ENCODE peak calls at places on chromosomes 1 and 21, in four cellular contexts. One of them, this sample, is unnamed.

GRCh38 chr1:51990478-51990965 is at the start of gene RAB3B:
- DNase-seq in dorsolateral prefrontal cortex: peak; percentile 47
- DNase-seq in progenitor cell of endocrine pancreas: peak; percentile 93
- DNase-seq in bronchial epithelial cell: peak; percentile 53
- DNase-seq in this sample: no peak

GRCh38 chr21:31363720-31364119 is 19.7 kb upstream of the TIAM1 start:
- DNase-seq in progenitor cell of endocrine pancreas: no peak
- DNase-seq in bronchial epithelial cell: no peak
- DNase-seq in dorsolateral prefrontal cortex: no peak
- DNase-seq in this sample: no peak

GRCh38 chr21:25855591-25855990 is 120.8 kb downstream of the GABPA start:
- DNase-seq in progenitor cell of endocrine pancreas: no peak
- DNase-seq in bronchial epithelial cell: no peak
- DNase-seq in dorsolateral prefrontal cortex: no peak
- DNase-seq in this sample: no peak

GRCh38 chr1:63615809-63616420 is 22.7 kb downstream of the PGM1 start:
- DNase-seq in dorsolateral prefrontal cortex: peak; percentile 36
- DNase-seq in progenitor cell of endocrine pancreas: peak; percentile 57
- DNase-seq in bronchial epithelial cell: peak; percentile 64
- DNase-seq in this sample: no peak

GRCh38 chr1:44775078-44775929 is at the start of gene RPS8:
- DNase-seq in dorsolateral prefrontal cortex: peak; percentile 93
- DNase-seq in progenitor cell of endocrine pancreas: peak; percentile 72
- DNase-seq in bronchial epithelial cell: peak; percentile 84
- DNase-seq in this sample: peak; percentile 87

GRCh38 chr1:6317101-6317760 is 56.3 kb upstream of the GPR153 start:
- DNase-seq in dorsolateral prefrontal cortex: no peak
- DNase-seq in bronchial epithelial cell: peak; percentile 11
- DNase-seq in progenitor cell of endocrine pancreas: no peak
- DNase-seq in this sample: no peak

GRCh38 chr1:174160109-174160473 is 771 bp downstream of the RABGAP1L start:
- DNase-seq in progenitor cell of endocrine pancreas: peak; percentile 10
- DNase-seq in dorsolateral prefrontal cortex: no peak
- DNase-seq in bronchial epithelial cell: peak; percentile 49
- DNase-seq in this sample: no peak

GRCh38 chr1:29709711-29710169 is 473.4 kb downstream of the PTPRU start:
- DNase-seq in dorsolateral prefrontal cortex: no peak
- DNase-seq in progenitor cell of endocrine pancreas: no peak
- DNase-seq in bronchial epithelial cell: peak; percentile 100
- DNase-seq in this sample: no peak

GRCh38 chr1:44154665-44155064 is 13.2 kb upstream of the KLF18 start:
- DNase-seq in progenitor cell of endocrine pancreas: no peak
- DNase-seq in bronchial epithelial cell: peak; percentile 94
- DNase-seq in dorsolateral prefrontal cortex: no peak
- DNase-seq in this sample: no peak

GRCh38 chr1:185644531-185644930 is 89.7 kb upstream of the HMCN1 start:
- DNase-seq in bronchial epithelial cell: peak; percentile 82
- DNase-seq in dorsolateral prefrontal cortex: no peak
- DNase-seq in progenitor cell of endocrine pancreas: no peak
- DNase-seq in this sample: no peak

GRCh38 chr21:31618696-31619430 is 40.6 kb upstream of the SOD1 start:
- DNase-seq in dorsolateral prefrontal cortex: no peak
- DNase-seq in bronchial epithelial cell: no peak
- DNase-seq in progenitor cell of endocrine pancreas: no peak
- DNase-seq in this sample: no peak

GRCh38 chr1:158285756-158286241 is 3.9 kb upstream of the CD1C start:
- DNase-seq in dorsolateral prefrontal cortex: no peak
- DNase-seq in bronchial epithelial cell: peak; percentile 2
- DNase-seq in progenitor cell of endocrine pancreas: no peak
- DNase-seq in this sample: peak; percentile 98

GRCh38 chr1:110240476-110241210 is 30.5 kb downstream of the KCNC4 start:
- DNase-seq in progenitor cell of endocrine pancreas: no peak
- DNase-seq in dorsolateral prefrontal cortex: no peak
- DNase-seq in bronchial epithelial cell: no peak
- DNase-seq in this sample: no peak

GRCh38 chr1:204624631-204625216 is 60.8 kb downstream of the LRRN2 start:
- DNase-seq in progenitor cell of endocrine pancreas: no peak
- DNase-seq in dorsolateral prefrontal cortex: no peak
- DNase-seq in bronchial epithelial cell: no peak
- DNase-seq in this sample: no peak

GRCh38 chr1:176717052-176717754 is 254.2 kb downstream of the PAPPA2 start:
- DNase-seq in dorsolateral prefrontal cortex: no peak
- DNase-seq in progenitor cell of endocrine pancreas: no peak
- DNase-seq in bronchial epithelial cell: no peak
- DNase-seq in this sample: no peak

GRCh38 chr1:228827026-228827425 is 91.7 kb downstream of the RHOU start:
- DNase-seq in bronchial epithelial cell: no peak
- DNase-seq in dorsolateral prefrontal cortex: no peak
- DNase-seq in progenitor cell of endocrine pancreas: no peak
- DNase-seq in this sample: peak; percentile 61

GRCh38 chr21:44947930-44948331 is 8.1 kb downstream of the SLX9 start:
- DNase-seq in dorsolateral prefrontal cortex: no peak
- DNase-seq in progenitor cell of endocrine pancreas: no peak
- DNase-seq in bronchial epithelial cell: no peak
- DNase-seq in this sample: no peak

GRCh38 chr1:25082216-25082899 is 149.9 kb downstream of the SYF2 start:
- DNase-seq in dorsolateral prefrontal cortex: no peak
- DNase-seq in bronchial epithelial cell: no peak
- DNase-seq in progenitor cell of endocrine pancreas: no peak
- DNase-seq in this sample: peak; percentile 26

GRCh38 chr1:46202975-46203737 is at the start of gene LURAP1:
- DNase-seq in progenitor cell of endocrine pancreas: no peak
- DNase-seq in dorsolateral prefrontal cortex: peak; percentile 77
- DNase-seq in bronchial epithelial cell: peak; percentile 55
- DNase-seq in this sample: no peak

GRCh38 chr1:65741993-65742392 is 50.7 kb upstream of the PDE4B start:
- DNase-seq in bronchial epithelial cell: no peak
- DNase-seq in progenitor cell of endocrine pancreas: no peak
- DNase-seq in dorsolateral prefrontal cortex: no peak
- DNase-seq in this sample: no peak

GRCh38 chr21:42818328-42818749 is 61.0 kb downstream of the WDR4 start:
- DNase-seq in dorsolateral prefrontal cortex: no peak
- DNase-seq in bronchial epithelial cell: peak; percentile 41
- DNase-seq in progenitor cell of endocrine pancreas: no peak
- DNase-seq in this sample: peak; percentile 60

GRCh38 chr1:18283601-18284385 is 176.2 kb downstream of the IGSF21 start:
- DNase-seq in progenitor cell of endocrine pancreas: no peak
- DNase-seq in dorsolateral prefrontal cortex: no peak
- DNase-seq in bronchial epithelial cell: no peak
- DNase-seq in this sample: no peak

GRCh38 chr1:98839840-98840239 is 164.8 kb downstream of the PLPPR5 start:
- DNase-seq in progenitor cell of endocrine pancreas: no peak
- DNase-seq in bronchial epithelial cell: peak; percentile 8
- DNase-seq in dorsolateral prefrontal cortex: no peak
- DNase-seq in this sample: no peak

GRCh38 chr1:118788372-118788955 is 199.7 kb downstream of the TBX15 start:
- DNase-seq in progenitor cell of endocrine pancreas: no peak
- DNase-seq in dorsolateral prefrontal cortex: no peak
- DNase-seq in bronchial epithelial cell: peak; percentile 64
- DNase-seq in this sample: no peak

GRCh38 chr1:33150522-33150921 is 31.3 kb downstream of the TRIM62 start:
- DNase-seq in dorsolateral prefrontal cortex: no peak
- DNase-seq in progenitor cell of endocrine pancreas: no peak
- DNase-seq in bronchial epithelial cell: no peak
- DNase-seq in this sample: no peak

GRCh38 chr1:210907406-210907805 is 226.5 kb downstream of the KCNH1 start:
- DNase-seq in progenitor cell of endocrine pancreas: no peak
- DNase-seq in dorsolateral prefrontal cortex: no peak
- DNase-seq in bronchial epithelial cell: no peak
- DNase-seq in this sample: no peak

GRCh38 chr1:65939636-65940035 is 146.9 kb downstream of the PDE4B start:
- DNase-seq in bronchial epithelial cell: peak; percentile 38
- DNase-seq in dorsolateral prefrontal cortex: no peak
- DNase-seq in progenitor cell of endocrine pancreas: no peak
- DNase-seq in this sample: no peak

GRCh38 chr1:209648366-209648765 is 3.9 kb downstream of the LAMB3 start:
- DNase-seq in bronchial epithelial cell: no peak
- DNase-seq in dorsolateral prefrontal cortex: no peak
- DNase-seq in progenitor cell of endocrine pancreas: no peak
- DNase-seq in this sample: no peak

GRCh38 chr1:40763742-40764532 is 19.6 kb upstream of the KCNQ4 start:
- DNase-seq in bronchial epithelial cell: no peak
- DNase-seq in progenitor cell of endocrine pancreas: no peak
- DNase-seq in dorsolateral prefrontal cortex: no peak
- DNase-seq in this sample: no peak

GRCh38 chr21:34635307-34635706 is 20.4 kb upstream of the RCAN1 start:
- DNase-seq in progenitor cell of endocrine pancreas: no peak
- DNase-seq in bronchial epithelial cell: no peak
- DNase-seq in dorsolateral prefrontal cortex: no peak
- DNase-seq in this sample: no peak
- TF ChIP-seq CTCF in progenitor cell of endocrine pancreas: peak; percentile 27
- TF ChIP-seq CTCF in bronchial epithelial cell: peak; percentile 29
- TF ChIP-seq CTCF in dorsolateral prefrontal cortex: no peak
- TF ChIP-seq CTCF in this sample: peak; percentile 38

GRCh38 chr1:15283500-15283899 is 36.5 kb downstream of the FHAD1 start:
- DNase-seq in progenitor cell of endocrine pancreas: no peak
- DNase-seq in bronchial epithelial cell: peak; percentile 97
- DNase-seq in dorsolateral prefrontal cortex: no peak
- DNase-seq in this sample: no peak
- TF ChIP-seq CTCF in progenitor cell of endocrine pancreas: no peak
- TF ChIP-seq CTCF in bronchial epithelial cell: peak; percentile 57
- TF ChIP-seq CTCF in dorsolateral prefrontal cortex: no peak
- TF ChIP-seq CTCF in this sample: no peak

GRCh38 chr1:220451541-220451940 is 76.4 kb upstream of the MARK1 start:
- DNase-seq in bronchial epithelial cell: no peak
- DNase-seq in dorsolateral prefrontal cortex: no peak
- DNase-seq in progenitor cell of endocrine pancreas: no peak
- DNase-seq in this sample: no peak
- TF ChIP-seq CTCF in bronchial epithelial cell: no peak
- TF ChIP-seq CTCF in dorsolateral prefrontal cortex: no peak
- TF ChIP-seq CTCF in progenitor cell of endocrine pancreas: no peak
- TF ChIP-seq CTCF in this sample: no peak

GRCh38 chr1:230069813-230070212 is 2.8 kb downstream of the GALNT2 start:
- DNase-seq in progenitor cell of endocrine pancreas: no peak
- DNase-seq in dorsolateral prefrontal cortex: no peak
- DNase-seq in bronchial epithelial cell: peak; percentile 59
- DNase-seq in this sample: no peak

GRCh38 chr1:230067441-230067870 is 418 bp downstream of the GALNT2 start:
- DNase-seq in progenitor cell of endocrine pancreas: peak; percentile 39
- DNase-seq in bronchial epithelial cell: no peak
- DNase-seq in dorsolateral prefrontal cortex: no peak
- DNase-seq in this sample: no peak

GRCh38 chr1:230066466-230067404 is at the start of gene GALNT2:
- DNase-seq in dorsolateral prefrontal cortex: peak; percentile 86
- DNase-seq in bronchial epithelial cell: peak; percentile 64
- DNase-seq in progenitor cell of endocrine pancreas: peak; percentile 86
- DNase-seq in this sample: peak; percentile 84

GRCh38 chr1:230068952-230069684 is 2.1 kb downstream of the GALNT2 start:
- DNase-seq in bronchial epithelial cell: no peak
- DNase-seq in progenitor cell of endocrine pancreas: no peak
- DNase-seq in dorsolateral prefrontal cortex: no peak
- DNase-seq in this sample: no peak

GRCh38 chr1:230067871-230068814 is 1.1 kb downstream of the GALNT2 start:
- DNase-seq in dorsolateral prefrontal cortex: no peak
- DNase-seq in bronchial epithelial cell: no peak
- DNase-seq in progenitor cell of endocrine pancreas: peak; percentile 18
- DNase-seq in this sample: no peak
- TF ChIP-seq CTCF in dorsolateral prefrontal cortex: no peak
- TF ChIP-seq CTCF in bronchial epithelial cell: peak; percentile 12
- TF ChIP-seq CTCF in progenitor cell of endocrine pancreas: no peak
- TF ChIP-seq CTCF in this sample: no peak

GRCh38 chr1:160047116-160047991 is 15.6 kb upstream of the PIGM start:
- DNase-seq in bronchial epithelial cell: no peak
- DNase-seq in progenitor cell of endocrine pancreas: no peak
- DNase-seq in dorsolateral prefrontal cortex: no peak
- DNase-seq in this sample: no peak

GRCh38 chr1:160045653-160046052 is 13.9 kb upstream of the PIGM start:
- DNase-seq in progenitor cell of endocrine pancreas: no peak
- DNase-seq in dorsolateral prefrontal cortex: no peak
- DNase-seq in bronchial epithelial cell: no peak
- DNase-seq in this sample: no peak

GRCh38 chr1:160043543-160043942 is 11.8 kb upstream of the PIGM start:
- DNase-seq in progenitor cell of endocrine pancreas: no peak
- DNase-seq in dorsolateral prefrontal cortex: no peak
- DNase-seq in bronchial epithelial cell: no peak
- DNase-seq in this sample: no peak

GRCh38 chr1:160048335-160048734 is 16.5 kb upstream of the PIGM start:
- DNase-seq in bronchial epithelial cell: no peak
- DNase-seq in progenitor cell of endocrine pancreas: no peak
- DNase-seq in dorsolateral prefrontal cortex: no peak
- DNase-seq in this sample: no peak

GRCh38 chr1:160046494-160047115 is 14.8 kb upstream of the PIGM start:
- DNase-seq in dorsolateral prefrontal cortex: peak; percentile 88
- DNase-seq in progenitor cell of endocrine pancreas: no peak
- DNase-seq in bronchial epithelial cell: peak; percentile 36
- DNase-seq in this sample: no peak
- TF ChIP-seq CTCF in dorsolateral prefrontal cortex: peak; percentile 73
- TF ChIP-seq CTCF in progenitor cell of endocrine pancreas: peak; percentile 62
- TF ChIP-seq CTCF in bronchial epithelial cell: peak; percentile 64
- TF ChIP-seq CTCF in this sample: peak; percentile 78

GRCh38 chr1:155083865-155084721 is 5.5 kb downstream of the EFNA3 start:
- DNase-seq in progenitor cell of endocrine pancreas: no peak
- DNase-seq in dorsolateral prefrontal cortex: no peak
- DNase-seq in bronchial epithelial cell: peak; percentile 56
- DNase-seq in this sample: no peak
- TF ChIP-seq CTCF in progenitor cell of endocrine pancreas: no peak
- TF ChIP-seq CTCF in dorsolateral prefrontal cortex: no peak
- TF ChIP-seq CTCF in bronchial epithelial cell: peak; percentile 53
- TF ChIP-seq CTCF in this sample: no peak

DNA sequence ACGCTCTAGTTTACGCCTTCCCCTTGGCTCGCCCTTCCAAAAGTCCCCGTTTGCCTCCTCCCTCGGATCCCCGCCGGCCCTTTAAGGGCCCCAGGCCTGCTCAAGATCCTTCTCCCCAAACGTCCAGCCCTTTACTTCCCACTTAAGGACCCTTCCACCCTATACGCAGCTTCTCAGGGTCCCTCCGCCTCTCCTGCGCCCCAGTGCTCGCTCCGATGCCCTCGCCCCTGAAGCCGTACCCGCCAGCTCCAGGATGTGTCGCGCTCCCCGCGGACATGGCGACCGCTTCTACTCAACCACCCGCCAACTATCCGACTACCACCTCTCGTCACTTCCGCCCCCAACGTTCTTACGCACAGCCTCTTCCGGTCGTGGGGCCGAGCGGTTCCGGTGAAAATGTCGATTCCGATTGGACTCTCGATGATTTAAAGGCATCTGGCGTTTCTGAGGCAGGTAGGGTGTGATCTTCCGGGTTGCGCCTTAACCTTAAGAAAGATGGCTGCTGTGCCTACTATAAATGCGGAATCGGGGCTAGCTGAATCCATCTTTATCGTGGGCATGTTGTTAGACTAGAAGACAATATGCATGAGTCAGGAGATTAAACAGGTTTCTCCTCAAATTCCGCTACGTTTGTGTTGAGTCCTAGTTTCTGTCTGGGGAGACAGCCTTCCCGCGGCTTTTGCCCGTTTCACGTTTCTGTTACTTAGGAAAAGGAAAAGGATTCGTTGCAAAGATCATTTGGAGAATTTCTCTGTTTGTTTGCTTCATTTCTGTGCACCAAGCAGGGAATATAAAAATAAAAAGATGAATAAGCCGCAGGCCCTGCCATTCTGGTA is at the start of gene KHDC4:
- DNase-seq in dorsolateral prefrontal cortex: peak; percentile 98
- DNase-seq in progenitor cell of endocrine pancreas: peak; percentile 77
- DNase-seq in bronchial epithelial cell: peak; percentile 100
- DNase-seq in this sample: peak; percentile 97
- TF ChIP-seq CTCF in dorsolateral prefrontal cortex: no peak
- TF ChIP-seq CTCF in progenitor cell of endocrine pancreas: peak; percentile 12
- TF ChIP-seq CTCF in bronchial epithelial cell: peak; percentile 7
- TF ChIP-seq CTCF in this sample: peak; percentile 28

This sample was measured in CD14-positive monocyte.